ENCODE peak calls at places on chromosomes 12 and 14, in five cellular contexts. U is HCT116, H is choroid plexus epithelial cell, F is fibroblast of the aortic adventitia, R is prostate gland. Z is an unnamed sample.

GRCh38 chr12:96892104-96892503 is 15.0 kb upstream of the NEDD1 start:
- DNase-seq in F (no peak), U (no peak), R (peak; percentile 66), H (no peak), Z (no peak)

GRCh38 chr12:16763901-16764300 is 157.9 kb upstream of the LMO3 start:
- DNase-seq in U (no peak), F (no peak), H (peak; percentile 2), R (no peak), Z (peak; percentile 18)

GRCh38 chr14:80959448-80960006 is 4.1 kb downstream of the TSHR start:
- DNase-seq in F (no peak), R (no peak), U (no peak), H (peak; percentile 1), Z (no peak)

GRCh38 chr12:62930546-62931425 is 4.2 kb downstream of the PPM1H start:
- DNase-seq in F (no peak), R (no peak), H (no peak), U (no peak), Z (no peak)

GRCh38 chr14:76193696-76194095 is 42.0 kb downstream of the GPATCH2L start:
- DNase-seq in U (no peak), R (no peak), H (no peak), F (no peak), Z (no peak)

GRCh38 chr12:27914956-27915355 is 57.6 kb downstream of the PTHLH start:
- DNase-seq in U (no peak), H (no peak), R (no peak), F (no peak), Z (no peak)

GRCh38 chr14:68820536-68820935 is 27.7 kb upstream of the ZFP36L1 start:
- DNase-seq in R (no peak), H (no peak), U (no peak), F (no peak), Z (no peak)

GRCh38 chr12:93563807-93564538 is 8.5 kb upstream of the SOCS2 start:
- DNase-seq in R (no peak), H (peak; percentile 86), F (peak; percentile 29), U (peak; percentile 59), Z (peak; percentile 31)

GRCh38 chr14:85439696-85440328 is 90.1 kb upstream of the FLRT2 start:
- DNase-seq in R (no peak), H (peak; percentile 59), F (peak; percentile 30), U (no peak), Z (peak; percentile 94)

GRCh38 chr14:44271006-44271405 is 236.1 kb downstream of the FSCB start:
- DNase-seq in F (no peak), H (no peak), U (no peak), R (no peak), Z (no peak)

GRCh38 chr14:21711360-21711961 is 37.8 kb upstream of the OR4E1 start:
- DNase-seq in U (peak; percentile 26), R (peak; percentile 13), H (peak; percentile 76), F (peak; percentile 48), Z (peak; percentile 40)

GRCh38 chr14:31208546-31209424 is 1.2 kb upstream of the HECTD1 start:
- DNase-seq in U (no peak), R (no peak), F (no peak), H (no peak), Z (no peak)

GRCh38 chr12:59404109-59404650 is 191.6 kb upstream of the SLC16A7 start:
- DNase-seq in R (no peak), H (no peak), F (peak; percentile 42), U (no peak), Z (peak; percentile 23)

GRCh38 chr12:129049917-129050316 is 196.6 kb downstream of the GLT1D1 start:
- DNase-seq in H (peak; percentile 1), F (no peak), R (no peak), U (no peak), Z (no peak)

GRCh38 chr12:29149691-29150382 is 759 bp downstream of the FAR2 start:
- DNase-seq in F (no peak), R (no peak), U (no peak), H (no peak), Z (no peak)

GRCh38 chr14:100117647-100118376 is 41.6 kb downstream of the DEGS2 start:
- DNase-seq in H (no peak), R (no peak), U (no peak), F (no peak), Z (no peak)

GRCh38 chr12:77163068-77163810 is 97.9 kb upstream of the E2F7 start:
- DNase-seq in F (no peak), H (no peak), U (no peak), R (no peak), Z (peak; percentile 55)

GRCh38 chr14:85093631-85094330 is 436.2 kb upstream of the FLRT2 start:
- DNase-seq in R (no peak), U (no peak), H (peak; percentile 42), F (peak; percentile 14), Z (peak; percentile 47)

GRCh38 chr12:119802472-119802871 is 74.6 kb downstream of the CIT start:
- DNase-seq in U (no peak), H (peak; percentile 45), R (peak; percentile 30), F (peak; percentile 87), Z (peak; percentile 86)

GRCh38 chr12:125683748-125684381 is 618.6 kb downstream of the AACS start:
- DNase-seq in U (no peak), F (no peak), R (peak; percentile 22), H (no peak), Z (no peak)

GRCh38 chr12:4824415-4824814 is 85.3 kb upstream of the KCNA1 start:
- DNase-seq in R (no peak), H (peak; percentile 33), F (peak; percentile 56), U (no peak), Z (peak; percentile 73)

GRCh38 chr14:38731962-38732361 is 371.1 kb downstream of the SEC23A start:
- DNase-seq in F (no peak), R (no peak), H (no peak), U (no peak), Z (no peak)

GRCh38 chr14:102155150-102155549 is 15.5 kb downstream of the WDR20 start:
- DNase-seq in H (peak; percentile 55), R (no peak), U (no peak), F (peak; percentile 63), Z (no peak)

GRCh38 chr12:4369548-4369947 is 10.0 kb downstream of the FGF23 start:
- DNase-seq in U (no peak), R (no peak), H (no peak), F (no peak), Z (no peak)

GRCh38 chr14:101475468-101476257 is 85.6 kb upstream of the DIO3 start:
- DNase-seq in F (peak; percentile 85), R (no peak), H (peak; percentile 88), U (no peak), Z (peak; percentile 73)

GRCh38 chr12:115599251-115599811 is 678.2 kb downstream of the MED13L start:
- DNase-seq in F (peak; percentile 4), R (no peak), U (no peak), H (peak; percentile 10), Z (peak; percentile 28)

GRCh38 chr12:57248934-57249742 is 1.8 kb downstream of the STAC3 start:
- DNase-seq in F (no peak), H (no peak), U (no peak), R (no peak), Z (no peak)

GRCh38 chr12:68451261-68452091 is 119.3 kb upstream of the MDM1 start:
- DNase-seq in U (no peak), R (no peak), F (peak; percentile 99), H (peak; percentile 73), Z (peak; percentile 94)

GRCh38 chr12:21683115-21683514 is 25.5 kb upstream of the LDHB start:
- DNase-seq in R (no peak), H (no peak), U (no peak), F (no peak), Z (no peak)

GRCh38 chr12:93100610-93101009 is 171.5 kb upstream of the EEA1 start:
- DNase-seq in U (no peak), R (no peak), H (no peak), F (no peak), Z (peak; percentile 52)

GRCh38 chr12:38904932-38905479 is 385 bp downstream of the CPNE8 start:
- DNase-seq in U (peak; percentile 88), R (peak; percentile 69), F (peak; percentile 85), H (peak; percentile 28), Z (peak; percentile 85)

GRCh38 chr12:118219772-118220171 is 83.8 kb downstream of the PEBP1 start:
- DNase-seq in U (no peak), R (no peak), F (no peak), H (no peak), Z (no peak)

GRCh38 chr12:114396869-114397719 is 8.8 kb downstream of the TBX5 start:
- DNase-seq in U (no peak), F (no peak), H (no peak), R (no peak), Z (no peak)

GRCh38 chr12:97148941-97149559 is 242.0 kb downstream of the NEDD1 start:
- DNase-seq in F (peak; percentile 2), R (peak; percentile 44), U (peak; percentile 29), H (peak; percentile 33), Z (peak; percentile 3)

GRCh38 chr12:96107236-96107635 is 71.8 kb upstream of the LTA4H start:
- DNase-seq in R (no peak), F (no peak), H (no peak), U (no peak), Z (no peak)

GRCh38 chr14:71050227-71050823 is 143.1 kb downstream of the PCNX1 start:
- DNase-seq in U (no peak), H (peak; percentile 44), F (peak; percentile 23), R (no peak), Z (peak; percentile 9)
- TF ChIP-seq CTCF in U (no peak), H (peak; percentile 55), F (peak; percentile 59), R (no peak), Z (peak; percentile 51)

GRCh38 chr12:12319501-12320322 is 30.3 kb downstream of the MANSC1 start:
- DNase-seq in F (peak; percentile 53), U (no peak), R (no peak), H (peak; percentile 31), Z (peak; percentile 7)
- H3K4me3 ChIP-seq in F (peak overlapping the region; percentile 44), U (no peak overlapping the region), R (no peak overlapping the region), H (peak overlapping the region; percentile 42), Z (peak overlapping the region; percentile 1)

GRCh38 chr12:2003676-2004112 is 563 bp downstream of the DCP1B start:
- DNase-seq in R (no peak), U (no peak), H (peak; percentile 62), F (peak; percentile 48), Z (peak; percentile 23)
- TF ChIP-seq CTCF in R (no peak), U (no peak), H (no peak), F (no peak), Z (no peak)

GRCh38 chr14:105855893-105856675 is 329.7 kb downstream of the TMEM121 start:
- DNase-seq in R (no peak), H (no peak), U (no peak), F (no peak), Z (no peak)
- H3K4me3 ChIP-seq in R (no peak overlapping the region), H (no peak overlapping the region), U (no peak overlapping the region), F (no peak overlapping the region), Z (no peak overlapping the region)

GRCh38 chr14:78698991-78699390 is 528.8 kb downstream of the NRXN3 start:
- DNase-seq in F (no peak), U (no peak), R (no peak), H (no peak), Z (no peak)

GRCh38 chr14:78700236-78700635 is 530.1 kb downstream of the NRXN3 start:
- DNase-seq in H (peak; percentile 3), F (peak; percentile 4), U (no peak), R (no peak), Z (peak; percentile 4)

GRCh38 chr14:78701246-78701645 is 531.1 kb downstream of the NRXN3 start:
- DNase-seq in U (no peak), F (peak; percentile 45), H (peak; percentile 23), R (no peak), Z (no peak)

DNA sequence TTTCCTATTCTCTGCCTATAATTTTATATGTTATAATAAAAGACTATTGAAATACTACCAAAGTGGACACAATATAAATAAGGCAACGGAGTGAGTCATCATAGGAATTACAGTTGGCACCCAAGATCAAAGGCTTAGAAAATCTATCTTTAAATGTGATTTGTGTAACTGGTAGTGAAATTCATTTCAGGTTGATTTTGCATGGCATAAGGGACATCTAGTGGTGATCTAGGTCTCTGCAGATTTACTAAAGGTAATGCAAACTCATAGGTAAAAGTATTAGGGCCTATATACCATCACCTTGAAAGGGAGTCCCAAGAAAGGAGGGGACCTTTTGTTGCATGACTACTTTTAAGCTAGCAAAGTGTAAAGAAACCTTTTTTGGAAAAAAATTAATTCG is 527.2 kb downstream of the NRXN3 start:
- DNase-seq in H (peak; percentile 55), U (peak; percentile 3), F (peak; percentile 69), R (no peak), Z (peak; percentile 58)
- TF ChIP-seq CTCF in H (peak; percentile 59), U (no peak), F (peak; percentile 75), R (peak; percentile 55), Z (peak; percentile 81)